ENCODE peak calls at places on chromosomes 11 and 22, in six cellular contexts. Y is ovary, E is heart right ventricle, F is colonic mucosa, W is stomach, K is neural progenitor cell. M is an unnamed sample.

GRCh38 chr11:30282289-30282631 is 40.6 kb upstream of the ARL14EP start:
- DNase-seq in W (no peak), Y (no peak), E (no peak), F (no peak), K (no peak), M (no peak)

GRCh38 chr22:23837911-23838685 is 708 bp downstream of the DERL3 start:
- DNase-seq in K (peak; percentile 46), E (no peak), F (no peak), W (no peak), Y (peak; percentile 57), M (no peak)

GRCh38 chr11:107496011-107496410 is 38.4 kb upstream of the CWF19L2 start:
- DNase-seq in Y (no peak), E (no peak), W (no peak), K (no peak), F (no peak), M (no peak)

GRCh38 chr11:106331163-106331562 is 253.7 kb downstream of the AASDHPPT start:
- DNase-seq in K (no peak), E (no peak), Y (no peak), F (no peak), W (no peak), M (no peak)

GRCh38 chr11:101127699-101128570 is 1.7 kb downstream of the PGR start:
- DNase-seq in F (peak; percentile 21), K (peak; percentile 58), Y (peak; percentile 70), W (peak; percentile 26), E (peak; percentile 23), M (no peak)

GRCh38 chr11:46012185-46012584 is 89.7 kb downstream of the LARGE2 start:
- DNase-seq in F (no peak), W (no peak), E (no peak), Y (no peak), K (peak; percentile 67), M (no peak)

GRCh38 chr11:33893711-33894401 is 2.0 kb upstream of the LMO2 start:
- DNase-seq in E (no peak), K (no peak), F (no peak), W (no peak), Y (no peak), M (no peak)

GRCh38 chr22:50526849-50527801 is 1.7 kb upstream of the SCO2 start:
- DNase-seq in W (peak; percentile 72), Y (no peak), K (peak; percentile 24), E (peak; percentile 64), F (peak; percentile 68), M (peak; percentile 24)

GRCh38 chr11:61482513-61482912 is 26.0 kb upstream of the LRRC10B start:
- DNase-seq in E (no peak), K (peak; percentile 74), W (no peak), Y (no peak), F (no peak), M (no peak)

GRCh38 chr11:35525501-35526175 is at the start of gene PAMR1:
- DNase-seq in K (peak; percentile 87), Y (peak; percentile 39), E (peak; percentile 34), F (peak; percentile 32), W (peak; percentile 33), M (no peak)

GRCh38 chr22:31133911-31134310 is 6.4 kb downstream of the PLA2G3 start:
- DNase-seq in Y (no peak), E (no peak), K (no peak), F (no peak), W (no peak), M (no peak)

GRCh38 chr11:33779849-33780528 is 5.7 kb upstream of the FBXO3 start:
- DNase-seq in F (no peak), K (no peak), W (no peak), E (no peak), Y (no peak), M (no peak)

GRCh38 chr11:79973701-79974626 is 533.1 kb upstream of the TENM4 start:
- DNase-seq in F (no peak), E (no peak), Y (no peak), K (peak; percentile 62), W (no peak), M (peak; percentile 43)

GRCh38 chr22:50445071-50445879 is 29.6 kb downstream of the SBF1 start:
- DNase-seq in F (no peak), K (no peak), E (no peak), W (peak; percentile 56), Y (no peak), M (no peak)

GRCh38 chr11:71266114-71266833 is 13.9 kb upstream of the SHANK2 start:
- DNase-seq in W (peak; percentile 78), F (peak; percentile 87), E (no peak), Y (no peak), K (no peak), M (peak; percentile 81)

GRCh38 chr11:128632151-128632791 is 44.9 kb upstream of the ETS1 start:
- DNase-seq in W (no peak), K (peak; percentile 80), E (no peak), F (no peak), Y (peak; percentile 62), M (peak; percentile 17)

GRCh38 chr11:65714433-65714832 is 2.4 kb downstream of the KAT5 start:
- DNase-seq in K (no peak), Y (no peak), W (no peak), E (no peak), F (no peak), M (no peak)
- H3K4me3 ChIP-seq in K (no peak overlapping the region), Y (no peak overlapping the region), W (no peak overlapping the region), E (no peak overlapping the region), F (no peak overlapping the region), M (no peak overlapping the region)

GRCh38 chr11:693415-693831 is 1.6 kb downstream of the DEAF1 start:
- DNase-seq in Y (no peak), W (no peak), F (no peak), K (peak; percentile 35), E (no peak), M (no peak)
- H3K4me1 ChIP-seq in Y (peaks cover 13% of the 10 kb centered on the region), W (peaks cover 49% of the 10 kb centered on the region), F (peaks cover 19% of the 10 kb centered on the region), K (peaks cover 22% of the 10 kb centered on the region), E (peaks cover 39% of the 10 kb centered on the region), M (peaks cover 13% of the 10 kb centered on the region)

DNA sequence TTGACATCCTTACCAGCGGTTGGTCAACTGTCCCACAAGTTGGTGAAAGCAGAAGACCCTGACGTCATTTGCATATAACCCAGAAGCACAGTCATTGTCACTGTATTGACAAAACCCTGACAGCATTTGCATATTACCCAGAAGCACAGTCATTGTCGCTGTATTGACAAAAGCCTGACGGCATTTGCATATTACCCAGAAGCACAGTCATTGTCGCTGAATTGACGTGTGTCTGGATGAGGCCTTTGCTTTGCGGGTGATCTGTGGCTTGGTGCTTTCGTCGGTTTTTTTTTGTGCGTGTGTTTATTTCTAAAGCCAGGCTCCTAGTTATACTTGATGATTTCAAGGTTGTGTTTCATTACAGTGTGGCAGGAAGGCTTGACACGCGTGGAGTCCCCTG is 1145.2 kb downstream of the BRD1 start:
- DNase-seq in K (no peak), E (no peak), Y (no peak), F (no peak), W (no peak), M (no peak)
- H3K9me3 ChIP-seq in K (no peaks in the 10 kb centered on the region), E (no peaks in the 10 kb centered on the region), Y (no peaks in the 10 kb centered on the region), F (no peaks in the 10 kb centered on the region), W (no peaks in the 10 kb centered on the region), M (no peaks in the 10 kb centered on the region)

DNA sequence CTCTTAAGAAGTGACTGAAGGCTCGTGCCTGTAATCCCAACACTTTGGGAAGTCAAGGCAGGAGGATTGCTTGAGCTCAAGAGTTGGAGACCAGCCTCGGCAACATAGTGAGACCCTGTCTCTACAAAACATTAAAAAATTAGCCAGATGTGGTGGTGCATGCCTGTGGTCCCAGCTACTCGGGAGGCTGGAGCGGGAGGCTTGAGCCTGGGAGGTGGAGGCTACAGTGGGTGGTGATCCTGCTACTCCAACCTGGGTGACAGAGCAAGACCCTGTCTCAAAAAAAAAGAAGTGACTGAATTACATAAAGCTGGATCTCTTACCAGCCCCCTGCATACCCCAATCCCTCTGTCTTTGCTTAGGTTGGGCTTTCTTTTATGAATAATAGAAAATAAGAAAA is 58.1 kb downstream of the C22orf31 start:
- DNase-seq in K (no peak), F (no peak), E (no peak), W (no peak), Y (no peak), M (no peak)
- H3K4me3 ChIP-seq in K (no peak overlapping the region), F (no peak overlapping the region), E (no peak overlapping the region), W (no peak overlapping the region), Y (no peak overlapping the region), M (no peak overlapping the region)

DNA sequence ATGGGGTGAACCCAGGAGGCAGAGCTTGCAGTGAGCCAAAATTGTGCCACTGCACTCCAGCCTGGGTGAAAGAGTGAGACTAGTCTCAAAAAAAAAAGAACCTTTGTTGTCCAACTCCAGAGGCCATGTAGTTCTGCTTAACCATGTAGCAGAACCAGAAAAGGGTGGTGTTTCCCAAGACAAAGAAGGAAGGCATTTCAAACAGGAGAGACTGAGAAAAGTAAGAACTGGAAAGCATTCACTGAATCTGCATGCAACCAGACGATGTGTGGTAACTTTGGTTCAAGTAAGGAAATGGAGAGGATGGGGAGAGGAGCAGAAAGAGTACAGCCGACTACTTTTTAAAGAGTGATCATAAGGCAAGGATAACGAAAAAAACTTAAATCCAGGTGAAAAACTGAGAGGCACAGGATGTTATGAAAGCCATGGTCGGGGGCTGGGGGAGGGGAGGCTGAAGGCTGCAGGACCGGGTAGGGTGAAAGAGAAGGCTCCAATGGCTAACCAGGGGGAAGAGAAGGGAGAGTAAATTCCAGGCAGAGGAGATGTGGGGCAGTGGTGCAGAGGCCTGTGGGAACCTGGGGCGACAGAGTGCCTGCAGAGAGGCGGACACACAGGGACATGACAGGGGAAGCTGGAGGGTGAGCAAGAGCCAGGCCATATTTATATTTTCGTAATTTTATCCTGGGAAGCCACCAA is 48.8 kb downstream of the MAPK1 start:
- DNase-seq in F (no peak), E (no peak), K (no peak), Y (no peak), W (no peak), M (no peak)
- H3K4me1 ChIP-seq in F (peaks cover 12% of the 10 kb centered on the region), E (peaks cover 56% of the 10 kb centered on the region), K (peaks cover 15% of the 10 kb centered on the region), Y (peaks cover 7% of the 10 kb centered on the region), W (peaks cover 47% of the 10 kb centered on the region), M (peaks cover 13% of the 10 kb centered on the region)

GRCh38 chr11:121500275-121500674 is 47.5 kb upstream of the SORL1-AS1 start:
- DNase-seq in W (no peak), Y (no peak), E (no peak), F (no peak), K (no peak), M (no peak)
- H3K9me3 ChIP-seq in W (no peaks in the 10 kb centered on the region), Y (no peaks in the 10 kb centered on the region), E (no peaks in the 10 kb centered on the region), F (no peaks in the 10 kb centered on the region), K (peaks cover 1% of the 10 kb centered on the region), M (no peaks in the 10 kb centered on the region)

M was measured in small intestine.